ENCODE peak calls at places on chromosomes 16 and 17, in nine cellular contexts. K is left lung; A is caudate nucleus; B is HCT116; M is suprapubic skin; Y is CD4-positive, alpha-beta memory T cell; S is breast epithelium; I is uterus; Z is prostate gland. V is an unnamed sample.

GRCh38 chr17:7388856-7389255 is 5.5 kb downstream of the PLSCR3 start:
- DNase-seq in S (no peak), A (no peak), Y (no peak), M (no peak), B (no peak), Z (no peak), I (no peak), K (no peak), V (no peak)

GRCh38 chr17:35210741-35211140 is 16.5 kb upstream of the SLC35G3 start:
- DNase-seq in A (no peak), B (no peak), K (no peak), Y (peak; percentile 45), I (no peak), Z (no peak), M (no peak), S (no peak), V (no peak)

GRCh38 chr17:81907219-81908145 is 3.7 kb downstream of the PCYT2 start:
- DNase-seq in I (no peak), M (no peak), S (no peak), K (no peak), Z (no peak), Y (no peak), B (no peak), A (no peak), V (no peak)

GRCh38 chr16:495127-495748 is 32.3 kb upstream of the CAPN15 start:
- DNase-seq in Y (no peak), M (no peak), K (no peak), B (no peak), I (no peak), S (no peak), A (no peak), Z (no peak), V (peak; percentile 13)

GRCh38 chr17:47895254-47895855 is 681 bp upstream of the SP2 start:
- DNase-seq in Z (peak; percentile 34), I (peak; percentile 47), M (no peak), Y (no peak), S (no peak), B (no peak), K (peak; percentile 55), A (no peak), V (no peak)

GRCh38 chr16:81526935-81527334 is 82.3 kb downstream of the CMIP start:
- DNase-seq in B (no peak), Z (peak; percentile 83), S (no peak), Y (peak; percentile 39), K (peak; percentile 42), A (no peak), I (peak; percentile 33), M (no peak), V (peak; percentile 50)

GRCh38 chr16:85209526-85210121 is 97.4 kb upstream of the CIBAR2 start:
- DNase-seq in B (no peak), Z (no peak), K (no peak), A (no peak), Y (no peak), M (no peak), S (no peak), I (no peak), V (no peak)

GRCh38 chr17:74729368-74729767 is 7.7 kb upstream of the RAB37 start:
- DNase-seq in K (no peak), Y (no peak), I (no peak), S (no peak), B (no peak), A (no peak), M (no peak), Z (no peak), V (no peak)

GRCh38 chr17:7515912-7516610 is 31.9 kb downstream of the POLR2A start:
- DNase-seq in S (no peak), Z (no peak), I (no peak), B (no peak), A (no peak), K (no peak), M (no peak), Y (no peak), V (peak; percentile 15)

GRCh38 chr16:85657996-85658395 is 30.8 kb downstream of the GINS2 start:
- DNase-seq in K (no peak), I (no peak), S (no peak), Y (no peak), A (no peak), Z (no peak), B (no peak), M (no peak), V (no peak)

GRCh38 chr17:78125138-78125913 is 3.2 kb downstream of the TMC6 start:
- DNase-seq in S (no peak), K (no peak), Z (no peak), I (no peak), A (no peak), M (no peak), Y (peak; percentile 41), B (no peak), V (no peak)

GRCh38 chr16:10738231-10739077 is 5.2 kb upstream of the NUBP1 start:
- DNase-seq in S (no peak), A (peak; percentile 35), I (peak; percentile 56), K (peak; percentile 71), Y (no peak), Z (no peak), M (no peak), B (peak; percentile 79), V (peak; percentile 81)

GRCh38 chr16:46783800-46784199 is 35.7 kb upstream of the MYLK3 start:
- DNase-seq in B (no peak), M (no peak), Y (no peak), K (no peak), A (no peak), S (no peak), Z (no peak), I (no peak), V (no peak)

GRCh38 chr16:80519189-80519588 is 21.6 kb upstream of the DYNLRB2 start:
- DNase-seq in K (no peak), Y (no peak), I (no peak), M (no peak), A (no peak), S (no peak), Z (no peak), B (no peak), V (no peak)
- H3K27ac ChIP-seq in K (no peak overlapping the region), Y (no peak overlapping the region), I (no peak overlapping the region), M (no peak overlapping the region), A (no peak overlapping the region), S (no peak overlapping the region), Z (no peak overlapping the region), B (no peak overlapping the region), V (no peak overlapping the region)

DNA sequence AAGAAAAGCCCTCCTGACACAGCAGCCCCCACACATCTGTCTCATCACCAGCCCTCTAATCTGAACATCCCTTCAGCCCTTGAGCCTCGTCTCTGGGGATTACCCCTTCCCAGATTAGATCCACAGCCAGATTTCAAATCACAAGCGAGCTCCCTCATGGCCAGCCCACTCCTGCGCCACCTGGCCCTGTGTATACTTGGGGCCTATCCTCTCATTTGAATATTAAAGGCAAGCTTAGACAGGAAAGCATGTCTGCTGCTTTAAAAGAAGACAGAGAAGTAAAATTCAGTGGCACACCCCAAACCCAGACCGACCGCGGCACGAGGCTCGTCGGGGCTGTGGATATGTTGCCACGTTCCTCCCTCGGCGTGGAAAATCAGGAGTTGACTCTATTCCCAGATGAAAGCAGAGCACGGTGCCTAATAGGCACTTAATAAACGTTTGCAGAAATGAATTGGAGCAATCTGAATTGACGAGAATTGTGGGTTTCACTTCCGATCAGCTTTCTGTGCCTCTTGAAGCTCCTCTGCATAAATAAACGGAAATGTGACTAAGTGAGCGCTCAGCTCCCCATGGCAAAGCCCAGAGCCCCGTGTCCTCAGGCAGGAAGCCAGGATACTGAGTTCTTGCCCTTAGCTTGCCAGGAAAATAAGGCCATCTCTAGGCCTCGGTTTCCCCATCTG is 108.0 kb downstream of the CCDC182 start:
- DNase-seq in I (no peak), Z (no peak), B (no peak), S (no peak), K (no peak), A (no peak), Y (no peak), M (no peak), V (no peak)
- H3K27ac ChIP-seq in I (no peak overlapping the region), Z (no peak overlapping the region), B (no peak overlapping the region), S (no peak overlapping the region), K (no peak overlapping the region), A (peak overlapping the region; percentile 40), Y (no peak overlapping the region), M (no peak overlapping the region), V (no peak overlapping the region)

GRCh38 chr17:40068584-40068916 is 5.8 kb downstream of the THRA start:
- DNase-seq in M (no peak), S (no peak), I (no peak), B (no peak), Y (no peak), Z (no peak), K (no peak), A (no peak), V (no peak)

GRCh38 chr17:40068917-40069750 is 6.4 kb downstream of the THRA start:
- DNase-seq in M (peak; percentile 94), K (peak; percentile 88), I (peak; percentile 97), B (no peak), S (peak; percentile 83), A (peak; percentile 87), Y (peak; percentile 77), Z (peak; percentile 92), V (peak; percentile 60)

GRCh38 chr17:40067710-40068109 is 4.9 kb downstream of the THRA start:
- DNase-seq in B (no peak), I (no peak), A (no peak), M (no peak), K (no peak), Y (no peak), S (no peak), Z (no peak), V (no peak)

GRCh38 chr17:40069751-40070643 is 7.2 kb downstream of the THRA start:
- DNase-seq in Y (peak; percentile 37), S (no peak), B (no peak), M (no peak), K (no peak), A (peak; percentile 67), I (peak; percentile 82), Z (peak; percentile 90), V (peak; percentile 39)

GRCh38 chr17:40068129-40068581 is 5.4 kb downstream of the THRA start:
- DNase-seq in I (no peak), M (no peak), Y (no peak), A (no peak), K (no peak), S (no peak), B (no peak), Z (no peak), V (no peak)
- H3K27ac ChIP-seq in I (peak overlapping the region; percentile 98), M (peak overlapping the region; percentile 91), Y (peak overlapping the region; percentile 54), A (peak overlapping the region; percentile 100), K (peak overlapping the region; percentile 79), S (peak overlapping the region; percentile 96), B (peak overlapping the region; percentile 79), Z (peak overlapping the region; percentile 93), V (no peak overlapping the region)

DNA sequence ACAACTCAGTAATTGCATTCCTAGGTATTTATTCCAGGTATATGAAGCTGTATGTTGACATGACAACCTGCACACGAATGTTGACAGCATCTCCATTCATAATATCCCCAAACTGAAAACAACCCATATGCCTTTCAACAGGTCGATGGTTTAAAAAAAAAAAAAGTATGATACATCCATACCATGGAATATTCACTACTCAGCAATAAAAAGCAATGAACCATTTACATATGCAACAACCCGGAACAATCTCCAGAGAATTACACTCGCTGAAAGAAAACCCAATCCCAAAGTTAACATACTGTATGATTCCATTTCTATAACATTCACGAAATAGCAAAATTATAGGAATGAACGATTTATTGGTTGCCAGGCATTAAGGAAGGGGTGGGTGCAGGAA is 53.3 kb upstream of the DNAH9 start:
- DNase-seq in Y (no peak), Z (no peak), I (no peak), M (no peak), B (no peak), S (no peak), A (no peak), K (no peak), V (no peak)
- H3K27ac ChIP-seq in Y (no peak overlapping the region), Z (no peak overlapping the region), I (no peak overlapping the region), M (no peak overlapping the region), B (no peak overlapping the region), S (no peak overlapping the region), A (no peak overlapping the region), K (no peak overlapping the region), V (no peak overlapping the region)

GRCh38 chr17:67216544-67217320 is 28.3 kb downstream of the HELZ start:
- DNase-seq in M (no peak), B (no peak), Y (no peak), A (no peak), S (no peak), K (no peak), Z (no peak), I (no peak), V (no peak)
- H3K27ac ChIP-seq in M (no peak overlapping the region), B (no peak overlapping the region), Y (no peak overlapping the region), A (peak overlapping the region; percentile 78), S (no peak overlapping the region), K (no peak overlapping the region), Z (no peak overlapping the region), I (no peak overlapping the region), V (no peak overlapping the region)

V was measured in brain microvascular endothelial cell.